ENCODE peak calls at places on chromosomes 4 and X, in four cellular contexts. I, V, M and J are unnamed samples. For H3K4me1, the result is how much of the 10 kb centered on the place peaks cover.

GRCh38 chrX:134760671-134761070 is 102.4 kb upstream of the PLAC1 start:
- DNase-seq in V (no peak), M (no peak), I (no peak), J (no peak)

GRCh38 chr4:40321671-40322131 is 13.4 kb upstream of the CHRNA9 start:
- DNase-seq in I (no peak), V (no peak), M (no peak), J (no peak)

GRCh38 chr4:7391637-7392437 is 42.9 kb downstream of the PSAPL1 start:
- DNase-seq in V (no peak), M (peak), I (no peak), J (no peak)

GRCh38 chr4:150773032-150773431 is 191.1 kb downstream of the MAB21L2 start:
- DNase-seq in M (no peak), I (no peak), V (no peak), J (no peak)

GRCh38 chrX:69107747-69108410 is 57.4 kb downstream of the PJA1 start:
- DNase-seq in I (no peak), M (no peak), V (no peak), J (no peak)

GRCh38 chr4:179352221-179352620 is 1910.0 kb upstream of the AGA start:
- DNase-seq in I (no peak), V (no peak), M (no peak), J (no peak)

GRCh38 chr4:98232202-98232601 is 29.0 kb upstream of the RAP1GDS1 start:
- DNase-seq in M (no peak), V (no peak), I (no peak), J (no peak)

GRCh38 chrX:154135458-154136229 is 8.4 kb upstream of the OPN1LW start:
- DNase-seq in V (no peak), I (no peak), M (no peak), J (no peak)

GRCh38 chr4:61445374-61446063 is 245.4 kb downstream of the ADGRL3 start:
- DNase-seq in M (no peak), V (no peak), I (peak), J (no peak)

GRCh38 chrX:70613295-70613694 is 168.7 kb downstream of the DLG3 start:
- DNase-seq in V (no peak), I (no peak), M (no peak), J (no peak)

GRCh38 chr4:140861359-140862181 is 105.4 kb upstream of the TBC1D9 start:
- DNase-seq in V (peak), M (peak), I (peak), J (peak)

GRCh38 chr4:74045247-74045646 is 6.8 kb upstream of the CXCL3 start:
- DNase-seq in I (no peak), M (no peak), V (no peak), J (no peak)

GRCh38 chr4:165016971-165017370 is 14.8 kb upstream of the TRIM60 start:
- DNase-seq in M (peak), V (no peak), I (peak), J (peak)

GRCh38 chrX:3527811-3528210 is 181.4 kb upstream of the MXRA5 start:
- DNase-seq in I (no peak), V (no peak), M (no peak), J (no peak)

GRCh38 chr4:121789960-121790829 is 10.9 kb upstream of the EXOSC9 start:
- DNase-seq in V (no peak), M (no peak), I (no peak), J (no peak)

GRCh38 chrX:100194073-100194775 is 215.8 kb downstream of the PCDH19 start:
- DNase-seq in M (no peak), I (no peak), V (no peak), J (no peak)

GRCh38 chr4:7132249-7132648 is 60.1 kb upstream of the SORCS2 start:
- DNase-seq in M (no peak), V (no peak), I (no peak), J (no peak)

GRCh38 chr4:44415251-44415650 is 33.4 kb downstream of the KCTD8 start:
- DNase-seq in I (no peak), V (no peak), M (peak), J (peak)

GRCh38 chr4:169925678-169926077 is 100.5 kb downstream of the MFAP3L start:
- DNase-seq in M (no peak), V (no peak), I (no peak), J (no peak)

GRCh38 chr4:91288702-91289311 is 1015.0 kb upstream of the GRID2 start:
- DNase-seq in I (no peak), V (no peak), M (no peak), J (no peak)

GRCh38 chr4:120773641-120774040 is 148.9 kb downstream of the PRDM5 start:
- DNase-seq in V (no peak), I (no peak), M (no peak), J (no peak)

GRCh38 chrX:40552768-40553167 is 28.0 kb upstream of the ATP6AP2 start:
- DNase-seq in I (no peak), V (no peak), M (no peak), J (no peak)

GRCh38 chrX:12410523-12410922 is 272.2 kb downstream of the FRMPD4 start:
- DNase-seq in V (no peak), M (no peak), I (no peak), J (no peak)

GRCh38 chr4:86547140-86547539 is 47.0 kb upstream of the PTPN13 start:
- DNase-seq in I (no peak), V (no peak), M (no peak), J (no peak)
- TF ChIP-seq SUZ12 in I (no peak), V (no peak), M (no peak), J (no peak)

DNA sequence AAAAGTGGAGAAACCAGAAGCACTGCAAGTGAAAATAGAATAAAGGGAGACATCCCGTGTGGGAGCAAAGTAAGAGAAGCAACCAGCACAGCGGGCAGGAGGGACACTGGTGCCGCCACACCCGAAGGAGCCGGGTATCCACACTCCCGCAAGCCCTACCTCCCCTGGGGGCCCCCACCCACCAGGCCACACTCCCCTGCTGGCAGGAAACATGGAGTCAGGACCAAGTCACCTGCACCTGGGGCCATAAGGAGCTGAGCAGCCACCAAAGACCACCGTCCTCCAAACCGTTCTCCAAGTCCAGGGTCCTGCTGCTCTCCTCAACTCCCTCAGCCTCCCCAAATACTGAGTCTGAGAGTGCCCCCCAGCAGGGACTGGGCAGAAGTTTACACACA is 30.5 kb downstream of the FGFRL1 start:
- DNase-seq in M (no peak), V (no peak), I (no peak), J (no peak)
- H3K4me1 ChIP-seq in M (under half), V (under half), I (half or more), J (half or more)

DNA sequence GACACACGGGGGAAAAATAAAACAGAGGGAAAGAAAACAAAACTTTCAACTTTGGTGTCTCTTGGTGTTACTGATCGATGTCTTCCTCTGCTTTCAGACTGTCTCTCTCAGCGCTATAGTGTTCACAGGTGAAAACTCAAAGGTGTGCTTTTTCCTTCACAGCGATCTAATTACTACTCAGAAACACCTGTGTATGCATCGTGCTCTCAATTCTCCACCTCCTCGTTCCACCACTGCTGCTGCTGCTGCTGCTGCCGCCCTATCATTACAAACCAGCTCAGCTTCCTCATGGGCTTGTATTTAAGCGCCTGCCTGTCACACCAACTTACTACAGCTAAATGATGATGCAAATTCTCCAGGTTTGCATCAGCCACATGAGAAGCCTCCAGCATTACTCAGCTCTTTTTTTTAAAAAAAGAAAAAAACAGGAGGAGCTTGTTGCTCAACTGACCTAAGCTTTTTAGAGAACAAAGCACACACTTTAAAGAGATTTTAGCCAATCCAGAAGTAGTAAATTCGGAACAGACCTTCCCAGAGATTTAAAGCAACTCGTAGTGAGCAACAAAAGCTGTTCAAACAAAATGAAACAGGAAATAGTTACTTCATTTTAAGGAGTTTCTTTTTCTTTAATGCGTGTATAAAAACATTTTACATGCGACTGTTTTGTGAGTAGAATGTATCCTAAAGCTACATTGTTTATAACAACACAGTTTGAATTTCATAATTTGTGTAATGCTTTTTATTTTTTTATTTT is at the start of gene SLC7A11:
- DNase-seq in V (peak), M (peak), I (peak), J (peak)
- TF ChIP-seq YY1 in V (peak), M (peak), I (peak), J (no peak)

GRCh38 chr4:159267023-159267939 is 164.4 kb downstream of the RAPGEF2 start:
- DNase-seq in V (no peak), M (no peak), I (no peak), J (no peak)

GRCh38 chr4:159269956-159270355 is 167.1 kb downstream of the RAPGEF2 start:
- DNase-seq in M (no peak), V (no peak), I (no peak), J (no peak)

GRCh38 chr4:159268607-159269006 is 165.7 kb downstream of the RAPGEF2 start:
- DNase-seq in V (no peak), I (no peak), M (no peak), J (no peak)

GRCh38 chr4:159267940-159268327 is 165.1 kb downstream of the RAPGEF2 start:
- DNase-seq in M (no peak), V (no peak), I (no peak), J (no peak)

DNA sequence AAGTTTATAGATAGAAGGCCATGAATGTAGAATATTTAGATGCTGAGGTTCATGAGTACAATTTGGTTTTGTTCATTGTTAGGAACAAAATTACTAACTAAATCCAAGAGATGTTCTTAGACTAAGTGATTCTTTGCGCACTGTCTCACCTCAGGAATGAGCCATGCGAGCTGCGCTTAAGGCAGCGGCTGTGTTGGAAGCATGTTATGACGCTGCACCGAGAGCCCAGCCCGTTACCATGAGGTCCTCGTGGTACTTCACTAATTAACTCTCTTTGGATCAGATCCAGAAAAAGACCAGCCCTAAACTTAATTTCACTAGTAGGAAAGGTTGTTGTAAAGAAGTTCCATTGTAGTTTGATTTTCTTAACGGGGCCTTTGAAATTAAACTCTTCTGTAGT is 166.3 kb downstream of the RAPGEF2 start:
- DNase-seq in V (no peak), I (no peak), M (no peak), J (no peak)
- TF ChIP-seq SUZ12 in V (no peak), I (no peak), M (no peak), J (no peak)

GRCh38 chr4:153490985-153491483 is 24.9 kb downstream of the TMEM131L start:
- DNase-seq in V (no peak), I (no peak), M (no peak), J (no peak)
- H3K4me1 ChIP-seq in V (under half), I (under half), M (under half), J (under half)

GRCh38 chrX:133370719-133371275 is 44.5 kb downstream of the GPC4 start:
- DNase-seq in M (no peak), I (no peak), V (no peak), J (no peak)

GRCh38 chrX:133375558-133376340 is 39.5 kb downstream of the GPC4 start:
- DNase-seq in I (no peak), M (no peak), V (no peak), J (no peak)

GRCh38 chrX:133376422-133376821 is 38.9 kb downstream of the GPC4 start:
- DNase-seq in I (no peak), V (no peak), M (no peak), J (no peak)

GRCh38 chrX:133374874-133375387 is 40.4 kb downstream of the GPC4 start:
- DNase-seq in V (no peak), I (no peak), M (no peak), J (no peak)

GRCh38 chrX:133373366-133374079 is 41.8 kb downstream of the GPC4 start:
- DNase-seq in V (no peak), I (no peak), M (no peak), J (no peak)
- TF ChIP-seq YY1 in V (no peak), I (no peak), M (no peak), J (no peak)

GRCh38 chrX:111568356-111568755 is 56.9 kb downstream of the SERTM2 start:
- DNase-seq in V (no peak), I (peak), M (no peak), J (no peak)
- TF ChIP-seq SUZ12 in V (no peak), I (no peak), M (no peak), J (no peak)

GRCh38 chr4:101269682-101270081 is 77.6 kb downstream of the PPP3CA start:
- DNase-seq in V (no peak), M (no peak), I (no peak), J (no peak)

GRCh38 chr4:101262683-101263082 is 84.6 kb downstream of the PPP3CA start:
- DNase-seq in V (no peak), M (no peak), I (no peak), J (no peak)

GRCh38 chr4:101265816-101266172 is 81.5 kb downstream of the PPP3CA start:
- DNase-seq in M (no peak), I (no peak), V (no peak), J (no peak)

GRCh38 chr4:101264550-101264949 is 82.8 kb downstream of the PPP3CA start:
- DNase-seq in V (no peak), I (peak), M (no peak), J (no peak)

DNA sequence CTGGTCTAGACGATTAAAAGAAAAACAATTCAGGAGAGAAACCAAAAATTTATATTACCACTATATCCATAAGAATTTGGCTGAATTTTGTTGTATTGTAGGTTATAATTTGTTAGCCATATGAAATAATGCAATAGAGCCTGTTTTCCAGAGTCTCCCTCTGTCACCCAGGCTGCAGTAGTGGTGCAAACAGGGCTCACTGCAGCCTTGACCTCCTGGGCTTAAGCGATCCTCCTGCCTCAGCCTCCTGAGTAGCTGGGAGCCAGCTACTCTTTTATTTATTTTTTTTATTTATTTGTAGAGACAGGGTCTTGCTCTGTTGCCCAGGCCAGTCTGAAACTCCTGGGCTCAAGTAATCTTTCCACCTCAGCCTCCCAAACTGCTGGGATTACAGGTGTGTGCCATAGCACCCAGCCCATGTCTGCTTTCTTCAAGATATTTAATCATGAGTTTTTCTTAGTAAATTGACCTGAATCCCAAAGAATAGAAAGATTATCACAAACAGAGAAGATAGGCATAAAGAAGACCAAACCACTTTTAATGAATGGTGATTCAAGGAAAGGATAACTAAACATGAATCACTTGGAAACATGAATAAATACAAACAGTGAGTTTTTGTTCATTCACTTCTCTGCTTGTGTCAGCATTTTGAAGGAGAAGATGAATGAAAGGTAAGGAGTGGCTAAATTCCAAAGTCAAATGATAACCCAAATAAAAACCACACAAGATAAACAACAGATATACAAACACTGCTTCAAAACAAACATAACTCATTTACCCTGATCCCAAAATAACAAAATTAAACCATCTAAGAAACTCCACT is 82.1 kb downstream of the PPP3CA start:
- DNase-seq in I (no peak), M (no peak), V (no peak), J (no peak)
- H3K4me1 ChIP-seq in I (under half), M (under half), V (under half), J (under half)

GRCh38 chrX:17459008-17459407 is 84.0 kb downstream of the NHS start:
- DNase-seq in V (no peak), M (no peak), I (no peak), J (no peak)
- TF ChIP-seq YY1 in V (no peak), M (no peak), I (no peak), J (no peak)

DNA sequence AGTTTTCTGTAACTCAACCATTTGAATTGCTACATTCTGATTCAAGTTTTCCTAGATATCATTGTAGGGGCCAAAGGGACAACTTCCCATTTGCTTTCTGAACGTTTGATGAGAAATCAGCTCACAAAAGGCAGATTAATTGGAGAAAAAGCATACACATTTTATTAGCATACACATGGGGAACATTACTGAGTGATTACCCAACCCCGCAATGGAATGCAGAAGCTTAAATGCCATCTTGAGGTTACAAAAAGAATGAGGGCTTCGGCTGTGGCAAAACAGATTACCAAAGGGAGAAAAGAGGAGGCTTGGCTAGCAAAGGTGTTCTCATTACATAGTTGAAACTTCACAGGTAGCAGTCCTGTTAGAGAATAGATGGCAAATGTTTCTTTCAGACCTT is 26.6 kb upstream of the HERC6 start:
- DNase-seq in I (no peak), V (no peak), M (peak), J (no peak)
- TF ChIP-seq SUZ12 in I (no peak), V (no peak), M (no peak), J (no peak)